ENCODE peak calls at places on chromosomes 12 and 14, in four cellular contexts. F is thoracic aorta; B is dermis blood vessel endothelial cell; X is stimulated activated CD8-positive, alpha-beta memory T cell treated with anti-CD3 and anti-CD28 coated beads, Interleukin-4, amount 100 ng/mL, for 4 hours. H is an unnamed sample.

GRCh38 chr12:80837342-80837978 is 100.3 kb downstream of the LIN7A start:
- DNase-seq in X (no peak), B (peak; percentile 52), F (no peak), H (no peak)

GRCh38 chr12:107493646-107494045 is 192.0 kb upstream of the PWP1 start:
- DNase-seq in F (no peak), B (no peak), X (no peak), H (no peak)

GRCh38 chr12:122319312-122319638 is 53.0 kb upstream of the VPS33A start:
- DNase-seq in F (no peak), B (no peak), X (no peak), H (no peak)

GRCh38 chr12:75603475-75603874 is 92.1 kb upstream of the KRR1 start:
- DNase-seq in B (peak; percentile 58), F (no peak), X (no peak), H (no peak)

GRCh38 chr12:109840349-109841073 is 7.3 kb upstream of the TRPV4 start:
- DNase-seq in F (no peak), B (no peak), X (no peak), H (no peak)

GRCh38 chr12:87871061-87871460 is 158.1 kb downstream of the C12orf50 start:
- DNase-seq in B (no peak), X (no peak), F (no peak), H (no peak)

GRCh38 chr12:3544296-3544965 is 53.4 kb downstream of the PRMT8 start:
- DNase-seq in X (no peak), B (no peak), F (no peak), H (no peak)

GRCh38 chr14:41604793-41605534 is 1.7 kb upstream of the LRFN5 start:
- DNase-seq in X (no peak), B (peak; percentile 26), F (no peak), H (no peak)

GRCh38 chr14:47715330-47715729 is 39.9 kb upstream of the MDGA2 start:
- DNase-seq in X (no peak), F (no peak), B (no peak), H (no peak)

GRCh38 chr14:89303452-89304435 is 113.3 kb downstream of the FOXN3 start:
- DNase-seq in X (no peak), F (peak; percentile 28), B (peak; percentile 74), H (no peak)

GRCh38 chr12:47547077-47547476 is 158.8 kb downstream of the RPAP3 start:
- DNase-seq in X (no peak), F (no peak), B (peak; percentile 68), H (no peak)

GRCh38 chr14:103869406-103870143 is 22.2 kb upstream of the PPP1R13B start:
- DNase-seq in F (no peak), X (no peak), B (no peak), H (no peak)

GRCh38 chr12:86600664-86601231 is 344.6 kb upstream of the MGAT4C start:
- DNase-seq in F (no peak), X (no peak), B (no peak), H (no peak)

GRCh38 chr12:120228041-120228290 is 27.1 kb upstream of the RPLP0 start:
- DNase-seq in X (no peak), B (no peak), F (no peak), H (no peak)

H was measured in epithelial cell of prostate.